ENCODE peak calls at places on chromosomes 11 and 22, in five cellular contexts. One of them, this sample, is unnamed.

GRCh38 chr11:125313271-125314222 is 149.0 kb downstream of the PKNOX2 start:
- DNase-seq in fibroblast of lung: peak
- DNase-seq in heart left ventricle: peak
- DNase-seq in osteocyte: no peak
- DNase-seq in stimulated activated CD8-positive, alpha-beta memory T cell treated with anti-CD3 and anti-CD28 coated beads, Interleukin-4, amount 100 ng/mL, for 24 hours: no peak
- DNase-seq in this sample: no peak

GRCh38 chr11:116742104-116742503 is 30.7 kb downstream of the BUD13 start:
- DNase-seq in fibroblast of lung: peak
- DNase-seq in heart left ventricle: no peak
- DNase-seq in osteocyte: peak
- DNase-seq in stimulated activated CD8-positive, alpha-beta memory T cell treated with anti-CD3 and anti-CD28 coated beads, Interleukin-4, amount 100 ng/mL, for 24 hours: no peak
- DNase-seq in this sample: no peak

GRCh38 chr11:45089251-45089650 is 57.2 kb upstream of the PRDM11 start:
- DNase-seq in fibroblast of lung: peak
- DNase-seq in heart left ventricle: peak
- DNase-seq in osteocyte: peak
- DNase-seq in stimulated activated CD8-positive, alpha-beta memory T cell treated with anti-CD3 and anti-CD28 coated beads, Interleukin-4, amount 100 ng/mL, for 24 hours: no peak
- DNase-seq in this sample: peak

GRCh38 chr11:6315811-6316425 is 4.4 kb downstream of the CAVIN3 start:
- DNase-seq in fibroblast of lung: peak
- DNase-seq in heart left ventricle: peak
- DNase-seq in osteocyte: no peak
- DNase-seq in stimulated activated CD8-positive, alpha-beta memory T cell treated with anti-CD3 and anti-CD28 coated beads, Interleukin-4, amount 100 ng/mL, for 24 hours: peak
- DNase-seq in this sample: peak

GRCh38 chr11:94766656-94767291 is 1.4 kb upstream of the AMOTL1 start:
- DNase-seq in fibroblast of lung: no peak
- DNase-seq in heart left ventricle: no peak
- DNase-seq in osteocyte: no peak
- DNase-seq in stimulated activated CD8-positive, alpha-beta memory T cell treated with anti-CD3 and anti-CD28 coated beads, Interleukin-4, amount 100 ng/mL, for 24 hours: no peak
- DNase-seq in this sample: no peak

GRCh38 chr22:27613099-27614089 is 188.2 kb downstream of the MN1 start:
- DNase-seq in fibroblast of lung: no peak
- DNase-seq in heart left ventricle: no peak
- DNase-seq in osteocyte: no peak
- DNase-seq in stimulated activated CD8-positive, alpha-beta memory T cell treated with anti-CD3 and anti-CD28 coated beads, Interleukin-4, amount 100 ng/mL, for 24 hours: no peak
- DNase-seq in this sample: no peak

GRCh38 chr22:32558681-32559355 is 84.2 kb downstream of the FBXO7 start:
- DNase-seq in fibroblast of lung: peak
- DNase-seq in heart left ventricle: peak
- DNase-seq in osteocyte: no peak
- DNase-seq in stimulated activated CD8-positive, alpha-beta memory T cell treated with anti-CD3 and anti-CD28 coated beads, Interleukin-4, amount 100 ng/mL, for 24 hours: no peak
- DNase-seq in this sample: peak

GRCh38 chr11:69380921-69381581 is 87.1 kb downstream of the MYEOV start:
- DNase-seq in fibroblast of lung: no peak
- DNase-seq in heart left ventricle: no peak
- DNase-seq in osteocyte: no peak
- DNase-seq in stimulated activated CD8-positive, alpha-beta memory T cell treated with anti-CD3 and anti-CD28 coated beads, Interleukin-4, amount 100 ng/mL, for 24 hours: no peak
- DNase-seq in this sample: no peak

GRCh38 chr11:95688501-95689222 is 100.9 kb downstream of the FAM76B start:
- DNase-seq in fibroblast of lung: no peak
- DNase-seq in heart left ventricle: no peak
- DNase-seq in osteocyte: no peak
- DNase-seq in stimulated activated CD8-positive, alpha-beta memory T cell treated with anti-CD3 and anti-CD28 coated beads, Interleukin-4, amount 100 ng/mL, for 24 hours: no peak
- DNase-seq in this sample: no peak

GRCh38 chr22:36595154-36595553 is 66.2 kb upstream of the EIF3D start:
- DNase-seq in fibroblast of lung: no peak
- DNase-seq in heart left ventricle: no peak
- DNase-seq in osteocyte: no peak
- DNase-seq in stimulated activated CD8-positive, alpha-beta memory T cell treated with anti-CD3 and anti-CD28 coated beads, Interleukin-4, amount 100 ng/mL, for 24 hours: no peak
- DNase-seq in this sample: no peak

GRCh38 chr11:2931416-2931746 is 2.2 kb upstream of the PHLDA2 start:
- DNase-seq in fibroblast of lung: no peak
- DNase-seq in heart left ventricle: no peak
- DNase-seq in osteocyte: no peak
- DNase-seq in stimulated activated CD8-positive, alpha-beta memory T cell treated with anti-CD3 and anti-CD28 coated beads, Interleukin-4, amount 100 ng/mL, for 24 hours: no peak
- DNase-seq in this sample: no peak

GRCh38 chr11:109405671-109406070 is 16.3 kb upstream of the C11orf87 start:
- DNase-seq in fibroblast of lung: peak
- DNase-seq in heart left ventricle: no peak
- DNase-seq in osteocyte: no peak
- DNase-seq in stimulated activated CD8-positive, alpha-beta memory T cell treated with anti-CD3 and anti-CD28 coated beads, Interleukin-4, amount 100 ng/mL, for 24 hours: no peak
- DNase-seq in this sample: no peak

GRCh38 chr22:48673806-48674500 is 1153.7 kb downstream of the BRD1 start:
- DNase-seq in fibroblast of lung: no peak
- DNase-seq in heart left ventricle: no peak
- DNase-seq in osteocyte: no peak
- DNase-seq in stimulated activated CD8-positive, alpha-beta memory T cell treated with anti-CD3 and anti-CD28 coated beads, Interleukin-4, amount 100 ng/mL, for 24 hours: no peak
- DNase-seq in this sample: no peak

GRCh38 chr11:64597671-64598101 is 6.7 kb downstream of the SLC22A12 start:
- DNase-seq in fibroblast of lung: no peak
- DNase-seq in heart left ventricle: no peak
- DNase-seq in osteocyte: no peak
- DNase-seq in stimulated activated CD8-positive, alpha-beta memory T cell treated with anti-CD3 and anti-CD28 coated beads, Interleukin-4, amount 100 ng/mL, for 24 hours: no peak
- DNase-seq in this sample: no peak

GRCh38 chr22:27845603-27846100 is 44.1 kb upstream of the MN1 start:
- DNase-seq in fibroblast of lung: no peak
- DNase-seq in heart left ventricle: no peak
- DNase-seq in osteocyte: peak
- DNase-seq in stimulated activated CD8-positive, alpha-beta memory T cell treated with anti-CD3 and anti-CD28 coated beads, Interleukin-4, amount 100 ng/mL, for 24 hours: no peak
- DNase-seq in this sample: peak

GRCh38 chr11:65771589-65772112 is 9.1 kb downstream of the AP5B1 start:
- DNase-seq in fibroblast of lung: no peak
- DNase-seq in heart left ventricle: no peak
- DNase-seq in osteocyte: peak
- DNase-seq in stimulated activated CD8-positive, alpha-beta memory T cell treated with anti-CD3 and anti-CD28 coated beads, Interleukin-4, amount 100 ng/mL, for 24 hours: no peak
- DNase-seq in this sample: no peak

GRCh38 chr11:7587712-7588111 is 73.9 kb downstream of the PPFIBP2 start:
- DNase-seq in fibroblast of lung: no peak
- DNase-seq in heart left ventricle: no peak
- DNase-seq in osteocyte: no peak
- DNase-seq in stimulated activated CD8-positive, alpha-beta memory T cell treated with anti-CD3 and anti-CD28 coated beads, Interleukin-4, amount 100 ng/mL, for 24 hours: no peak
- DNase-seq in this sample: no peak

GRCh38 chr11:23679041-23679440 is 817.8 kb upstream of the LUZP2 start:
- DNase-seq in fibroblast of lung: no peak
- DNase-seq in heart left ventricle: no peak
- DNase-seq in osteocyte: no peak
- DNase-seq in stimulated activated CD8-positive, alpha-beta memory T cell treated with anti-CD3 and anti-CD28 coated beads, Interleukin-4, amount 100 ng/mL, for 24 hours: no peak
- DNase-seq in this sample: no peak

GRCh38 chr22:28923826-28924732 is 40.7 kb downstream of the ZNRF3 start:
- DNase-seq in fibroblast of lung: peak
- DNase-seq in heart left ventricle: peak
- DNase-seq in osteocyte: no peak
- DNase-seq in stimulated activated CD8-positive, alpha-beta memory T cell treated with anti-CD3 and anti-CD28 coated beads, Interleukin-4, amount 100 ng/mL, for 24 hours: no peak
- DNase-seq in this sample: no peak

GRCh38 chr11:15699978-15700377 is 585.3 kb downstream of the INSC start:
- DNase-seq in fibroblast of lung: no peak
- DNase-seq in heart left ventricle: no peak
- DNase-seq in osteocyte: no peak
- DNase-seq in stimulated activated CD8-positive, alpha-beta memory T cell treated with anti-CD3 and anti-CD28 coated beads, Interleukin-4, amount 100 ng/mL, for 24 hours: no peak
- DNase-seq in this sample: no peak

GRCh38 chr11:34416746-34417145 is 22.0 kb upstream of the CAT start:
- DNase-seq in fibroblast of lung: no peak
- DNase-seq in heart left ventricle: no peak
- DNase-seq in osteocyte: no peak
- DNase-seq in stimulated activated CD8-positive, alpha-beta memory T cell treated with anti-CD3 and anti-CD28 coated beads, Interleukin-4, amount 100 ng/mL, for 24 hours: no peak
- DNase-seq in this sample: no peak

GRCh38 chr11:73141309-73142127 is 600 bp downstream of the FCHSD2 start:
- DNase-seq in fibroblast of lung: peak
- DNase-seq in heart left ventricle: peak
- DNase-seq in osteocyte: peak
- DNase-seq in stimulated activated CD8-positive, alpha-beta memory T cell treated with anti-CD3 and anti-CD28 coated beads, Interleukin-4, amount 100 ng/mL, for 24 hours: peak
- DNase-seq in this sample: peak

GRCh38 chr22:43393845-43394474 is 17.9 kb upstream of the MPPED1 start:
- DNase-seq in fibroblast of lung: no peak
- DNase-seq in heart left ventricle: no peak
- DNase-seq in osteocyte: no peak
- DNase-seq in stimulated activated CD8-positive, alpha-beta memory T cell treated with anti-CD3 and anti-CD28 coated beads, Interleukin-4, amount 100 ng/mL, for 24 hours: no peak
- DNase-seq in this sample: no peak

GRCh38 chr11:13316528-13316961 is 39.0 kb downstream of the BMAL1 start:
- DNase-seq in fibroblast of lung: peak
- DNase-seq in heart left ventricle: peak
- DNase-seq in osteocyte: no peak
- DNase-seq in stimulated activated CD8-positive, alpha-beta memory T cell treated with anti-CD3 and anti-CD28 coated beads, Interleukin-4, amount 100 ng/mL, for 24 hours: no peak
- DNase-seq in this sample: peak

GRCh38 chr11:60869451-60869825 is 2.1 kb downstream of the ZP1 start:
- DNase-seq in fibroblast of lung: no peak
- DNase-seq in heart left ventricle: peak
- DNase-seq in osteocyte: no peak
- DNase-seq in stimulated activated CD8-positive, alpha-beta memory T cell treated with anti-CD3 and anti-CD28 coated beads, Interleukin-4, amount 100 ng/mL, for 24 hours: no peak
- DNase-seq in this sample: peak

GRCh38 chr11:93330446-93330984 is at the start of gene DEUP1:
- DNase-seq in fibroblast of lung: peak
- DNase-seq in heart left ventricle: peak
- DNase-seq in osteocyte: no peak
- DNase-seq in stimulated activated CD8-positive, alpha-beta memory T cell treated with anti-CD3 and anti-CD28 coated beads, Interleukin-4, amount 100 ng/mL, for 24 hours: no peak
- DNase-seq in this sample: peak

GRCh38 chr11:23727821-23728220 is 769.0 kb upstream of the LUZP2 start:
- DNase-seq in fibroblast of lung: peak
- DNase-seq in heart left ventricle: no peak
- DNase-seq in osteocyte: no peak
- DNase-seq in stimulated activated CD8-positive, alpha-beta memory T cell treated with anti-CD3 and anti-CD28 coated beads, Interleukin-4, amount 100 ng/mL, for 24 hours: no peak
- DNase-seq in this sample: no peak

GRCh38 chr22:35625763-35626162 is 8.6 kb upstream of the MB start:
- DNase-seq in fibroblast of lung: no peak
- DNase-seq in heart left ventricle: no peak
- DNase-seq in osteocyte: no peak
- DNase-seq in stimulated activated CD8-positive, alpha-beta memory T cell treated with anti-CD3 and anti-CD28 coated beads, Interleukin-4, amount 100 ng/mL, for 24 hours: no peak
- DNase-seq in this sample: no peak

GRCh38 chr11:12674571-12674935 is 332 bp downstream of the TEAD1 start:
- DNase-seq in fibroblast of lung: no peak
- DNase-seq in heart left ventricle: peak
- DNase-seq in osteocyte: no peak
- DNase-seq in stimulated activated CD8-positive, alpha-beta memory T cell treated with anti-CD3 and anti-CD28 coated beads, Interleukin-4, amount 100 ng/mL, for 24 hours: no peak
- DNase-seq in this sample: no peak

GRCh38 chr11:45650166-45651095 is 15.0 kb downstream of the CHST1 start:
- DNase-seq in fibroblast of lung: no peak
- DNase-seq in heart left ventricle: no peak
- DNase-seq in osteocyte: no peak
- DNase-seq in stimulated activated CD8-positive, alpha-beta memory T cell treated with anti-CD3 and anti-CD28 coated beads, Interleukin-4, amount 100 ng/mL, for 24 hours: no peak
- DNase-seq in this sample: no peak

GRCh38 chr22:21937821-21938070 is 14.9 kb downstream of the PPM1F start:
- DNase-seq in fibroblast of lung: peak
- DNase-seq in heart left ventricle: no peak
- DNase-seq in osteocyte: no peak
- DNase-seq in stimulated activated CD8-positive, alpha-beta memory T cell treated with anti-CD3 and anti-CD28 coated beads, Interleukin-4, amount 100 ng/mL, for 24 hours: no peak
- DNase-seq in this sample: no peak

GRCh38 chr11:129435499-129436245 is 60.0 kb downstream of the BARX2 start:
- DNase-seq in fibroblast of lung: no peak
- DNase-seq in heart left ventricle: no peak
- DNase-seq in osteocyte: no peak
- DNase-seq in stimulated activated CD8-positive, alpha-beta memory T cell treated with anti-CD3 and anti-CD28 coated beads, Interleukin-4, amount 100 ng/mL, for 24 hours: no peak
- DNase-seq in this sample: no peak

GRCh38 chr11:82765466-82766034 is 31.9 kb upstream of the FAM181B start:
- DNase-seq in fibroblast of lung: no peak
- DNase-seq in heart left ventricle: no peak
- DNase-seq in osteocyte: no peak
- DNase-seq in stimulated activated CD8-positive, alpha-beta memory T cell treated with anti-CD3 and anti-CD28 coated beads, Interleukin-4, amount 100 ng/mL, for 24 hours: no peak
- DNase-seq in this sample: no peak

GRCh38 chr11:111978028-111978771 is 41.1 kb downstream of the DIXDC1 start:
- DNase-seq in fibroblast of lung: peak
- DNase-seq in heart left ventricle: peak
- DNase-seq in osteocyte: no peak
- DNase-seq in stimulated activated CD8-positive, alpha-beta memory T cell treated with anti-CD3 and anti-CD28 coated beads, Interleukin-4, amount 100 ng/mL, for 24 hours: no peak
- DNase-seq in this sample: peak

GRCh38 chr11:134503104-134503503 is 91.1 kb upstream of the B3GAT1 start:
- DNase-seq in fibroblast of lung: no peak
- DNase-seq in heart left ventricle: no peak
- DNase-seq in osteocyte: no peak
- DNase-seq in stimulated activated CD8-positive, alpha-beta memory T cell treated with anti-CD3 and anti-CD28 coated beads, Interleukin-4, amount 100 ng/mL, for 24 hours: no peak
- DNase-seq in this sample: peak

GRCh38 chr22:16717699-16718558 is 107.3 kb downstream of the XKR3 start:
- DNase-seq in fibroblast of lung: no peak
- DNase-seq in heart left ventricle: no peak
- DNase-seq in osteocyte: no peak
- DNase-seq in stimulated activated CD8-positive, alpha-beta memory T cell treated with anti-CD3 and anti-CD28 coated beads, Interleukin-4, amount 100 ng/mL, for 24 hours: no peak
- DNase-seq in this sample: no peak